ENCODE peak calls at places on chromosome 13, in six cellular contexts. T is brain microvascular endothelial cell, A is SJSA1, W is endodermal cell, F is H1, Z is fibroblast of lung. H is an unnamed sample.

GRCh38 chr13:109734002-109734785 is 52.2 kb downstream of the IRS2 start:
- DNase-seq in A (no peak), T (no peak), Z (no peak), F (no peak), W (peak; percentile 25), H (no peak)

GRCh38 chr13:98643479-98643878 is 66.6 kb upstream of the STK24 start:
- DNase-seq in Z (no peak), F (no peak), A (no peak), T (no peak), W (no peak), H (no peak)

GRCh38 chr13:74966814-74967213 is 515.2 kb downstream of the TBC1D4 start:
- DNase-seq in F (no peak), W (no peak), A (no peak), Z (peak; percentile 28), T (peak; percentile 50), H (no peak)

GRCh38 chr13:96822900-96823299 is 171.4 kb downstream of the OXGR1 start:
- DNase-seq in W (peak; percentile 84), T (no peak), F (no peak), Z (peak; percentile 8), A (no peak), H (no peak)

GRCh38 chr13:43924549-43925245 is 45.0 kb downstream of the LACC1 start:
- DNase-seq in Z (no peak), F (no peak), W (no peak), A (no peak), T (no peak), H (no peak)

GRCh38 chr13:39452412-39452811 is 150.6 kb downstream of the LHFPL6 start:
- DNase-seq in Z (peak; percentile 55), T (no peak), F (no peak), A (no peak), W (no peak), H (no peak)

GRCh38 chr13:80340643-80341097 is 256 bp downstream of the SPRY2 start:
- DNase-seq in Z (peak; percentile 72), T (peak; percentile 41), W (no peak), A (peak; percentile 95), F (no peak), H (no peak)

GRCh38 chr13:33353210-33353609 is 67.7 kb upstream of the STARD13 start:
- DNase-seq in Z (no peak), A (no peak), F (no peak), W (no peak), T (no peak), H (no peak)

GRCh38 chr13:109145631-109146030 is 516.2 kb downstream of the MYO16 start:
- DNase-seq in W (no peak), T (peak; percentile 79), F (no peak), A (peak; percentile 96), Z (peak; percentile 64), H (no peak)

GRCh38 chr13:24115671-24116070 is 44.8 kb upstream of the SPATA13 start:
- DNase-seq in F (no peak), T (no peak), Z (no peak), A (no peak), W (no peak), H (no peak)

GRCh38 chr13:24123761-24124160 is 36.8 kb upstream of the SPATA13 start:
- DNase-seq in Z (no peak), W (no peak), T (no peak), A (no peak), F (no peak), H (no peak)

GRCh38 chr13:24118576-24118975 is 41.9 kb upstream of the SPATA13 start:
- DNase-seq in T (no peak), Z (no peak), F (no peak), W (no peak), A (no peak), H (no peak)

GRCh38 chr13:24116103-24116502 is 44.4 kb upstream of the SPATA13 start:
- DNase-seq in A (no peak), T (no peak), W (no peak), Z (peak; percentile 47), F (no peak), H (no peak)

GRCh38 chr13:24119593-24120508 is 40.7 kb upstream of the SPATA13 start:
- DNase-seq in W (peak; percentile 82), T (no peak), Z (peak; percentile 79), A (no peak), F (no peak), H (no peak)
- H3K27ac ChIP-seq in W (peak overlapping the region; percentile 54), T (no peak overlapping the region), Z (no peak overlapping the region), A (no peak overlapping the region), F (no peak overlapping the region), H (no peak overlapping the region)

GRCh38 chr13:99982021-99982740 is 597 bp downstream of the ZIC2 start:
- DNase-seq in A (peak; percentile 72), Z (peak; percentile 35), F (no peak), T (no peak), W (no peak), H (no peak)
- H3K4me3 ChIP-seq in A (peak overlapping the region; percentile 59), Z (no peak overlapping the region), F (peak overlapping the region; percentile 94), T (peak overlapping the region; percentile 61), W (peak overlapping the region; percentile 92), H (peak overlapping the region; percentile 77)

GRCh38 chr13:49436890-49437289 is 7.0 kb downstream of the CAB39L start:
- DNase-seq in A (peak; percentile 22), Z (peak; percentile 43), W (no peak), T (peak; percentile 31), F (no peak), H (no peak)

GRCh38 chr13:49435992-49436391 is 7.9 kb downstream of the CAB39L start:
- DNase-seq in T (peak; percentile 19), A (no peak), Z (peak; percentile 18), W (no peak), F (no peak), H (no peak)

GRCh38 chr13:49439609-49440008 is 4.3 kb downstream of the CAB39L start:
- DNase-seq in W (no peak), F (no peak), A (no peak), Z (no peak), T (no peak), H (no peak)

GRCh38 chr13:49441312-49441711 is 2.6 kb downstream of the CAB39L start:
- DNase-seq in Z (no peak), A (no peak), T (no peak), W (no peak), F (no peak), H (no peak)

GRCh38 chr13:49437705-49438104 is 6.2 kb downstream of the CAB39L start:
- DNase-seq in Z (no peak), W (no peak), A (no peak), T (no peak), F (no peak), H (no peak)
- H3K27ac ChIP-seq in Z (no peak overlapping the region), W (no peak overlapping the region), A (no peak overlapping the region), T (no peak overlapping the region), F (no peak overlapping the region), H (no peak overlapping the region)

GRCh38 chr13:114065926-114066774 is 66.3 kb downstream of the RASA3 start:
- DNase-seq in T (no peak), F (no peak), Z (no peak), W (no peak), A (no peak), H (no peak)
- H3K4me3 ChIP-seq in T (no peak overlapping the region), F (no peak overlapping the region), Z (no peak overlapping the region), W (no peak overlapping the region), A (no peak overlapping the region), H (peak overlapping the region; percentile 71)

DNA sequence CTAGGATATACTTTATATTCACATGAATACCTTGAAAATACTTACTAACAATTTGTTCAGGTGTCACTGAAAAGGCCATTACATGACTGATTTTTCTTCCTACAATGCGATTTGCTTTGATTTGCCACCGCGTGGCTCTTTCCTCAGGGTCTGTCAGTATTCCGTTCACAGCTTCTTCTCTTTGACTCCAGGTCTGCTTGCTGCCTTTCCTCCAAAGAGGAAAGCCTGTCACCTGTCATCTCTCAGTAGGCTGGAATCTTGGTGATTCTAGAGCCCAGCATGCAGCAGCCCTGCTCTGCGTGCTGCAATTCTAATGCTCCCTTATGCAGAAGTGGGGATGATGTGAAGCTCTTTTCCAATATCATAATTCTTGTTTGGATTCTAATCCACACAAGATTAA is 33.6 kb upstream of the SIAH3 start:
- DNase-seq in T (no peak), F (no peak), A (no peak), Z (no peak), W (no peak), H (no peak)
- H3K27ac ChIP-seq in T (no peak overlapping the region), F (no peak overlapping the region), A (no peak overlapping the region), Z (no peak overlapping the region), W (no peak overlapping the region), H (no peak overlapping the region)

GRCh38 chr13:28483313-28483931 is 11.5 kb downstream of the FLT1 start:
- DNase-seq in F (no peak), W (no peak), T (no peak), A (no peak), Z (no peak), H (no peak)
- H3K4me3 ChIP-seq in F (no peak overlapping the region), W (no peak overlapping the region), T (no peak overlapping the region), A (no peak overlapping the region), Z (no peak overlapping the region), H (no peak overlapping the region)

GRCh38 chr13:102002271-102002670 is 399.6 kb downstream of the FGF14 start:
- DNase-seq in A (no peak), T (no peak), F (no peak), W (no peak), Z (peak; percentile 5), H (no peak)
- H3K27ac ChIP-seq in A (no peak overlapping the region), T (no peak overlapping the region), F (no peak overlapping the region), W (no peak overlapping the region), Z (no peak overlapping the region), H (no peak overlapping the region)

GRCh38 chr13:30576528-30576927 is 41.2 kb upstream of the USPL1 start:
- DNase-seq in F (no peak), W (no peak), Z (peak; percentile 68), T (peak; percentile 53), A (peak; percentile 11), H (no peak)
- H3K4me3 ChIP-seq in F (no peak overlapping the region), W (no peak overlapping the region), Z (no peak overlapping the region), T (no peak overlapping the region), A (no peak overlapping the region), H (no peak overlapping the region)

GRCh38 chr13:51721485-51721884 is 82.5 kb downstream of the DHRS12 start:
- DNase-seq in T (no peak), F (no peak), W (no peak), Z (no peak), A (no peak), H (no peak)
- H3K27ac ChIP-seq in T (no peak overlapping the region), F (no peak overlapping the region), W (no peak overlapping the region), Z (no peak overlapping the region), A (no peak overlapping the region), H (peak overlapping the region; percentile 50)

GRCh38 chr13:91491980-91492379 is 93.6 kb downstream of the GPC5 start:
- DNase-seq in T (no peak), F (no peak), W (no peak), Z (no peak), A (no peak), H (no peak)
- H3K4me3 ChIP-seq in T (no peak overlapping the region), F (no peak overlapping the region), W (no peak overlapping the region), Z (no peak overlapping the region), A (no peak overlapping the region), H (no peak overlapping the region)

H was measured in coronary artery.